ENCODE peak calls at places on chromosomes 16 and 17, in five cellular contexts. L, O, J, P and T are unnamed samples. For H3K27me3 and H3K36me3, the result is how much of the 10 kb centered on the place peaks cover.

GRCh38 chr17:51000835-51001638 is 119.6 kb downstream of the SPAG9 start:
- DNase-seq in L (peak), O (no peak), J (no peak), P (peak), T (no peak)

GRCh38 chr16:52318259-52319008 is 228.5 kb downstream of the TOX3 start:
- DNase-seq in L (no peak), O (no peak), J (no peak), P (no peak), T (no peak)

GRCh38 chr17:75153854-75154194 is 488 bp downstream of the JPT1 start:
- DNase-seq in L (no peak), O (peak), J (peak), P (no peak), T (peak)

GRCh38 chr16:68743664-68744063 is 6.6 kb downstream of the CDH1 start:
- DNase-seq in L (no peak), O (no peak), J (no peak), P (no peak), T (no peak)

GRCh38 chr17:2701996-2702741 is 9.4 kb downstream of the CLUH start:
- DNase-seq in L (no peak), O (no peak), J (peak), P (no peak), T (peak)

GRCh38 chr16:3577302-3577752 is at the start of gene NLRC3:
- DNase-seq in L (no peak), O (peak), J (peak), P (no peak), T (no peak)

GRCh38 chr16:80591071-80591935 is 50.5 kb downstream of the DYNLRB2 start:
- DNase-seq in L (no peak), O (no peak), J (no peak), P (no peak), T (no peak)

GRCh38 chr17:44887971-44888955 is 11.0 kb downstream of the EFTUD2 start:
- DNase-seq in L (no peak), O (no peak), J (no peak), P (no peak), T (no peak)

GRCh38 chr17:21002309-21003006 is 40.4 kb downstream of the USP22 start:
- DNase-seq in L (no peak), O (no peak), J (peak), P (no peak), T (no peak)

GRCh38 chr16:84088695-84089395 is 27.9 kb downstream of the MBTPS1 start:
- DNase-seq in L (peak), O (peak), J (peak), P (no peak), T (no peak)

GRCh38 chr16:83520596-83520995 is 287.2 kb upstream of the HSBP1 start:
- DNase-seq in L (no peak), O (no peak), J (no peak), P (no peak), T (no peak)

GRCh38 chr17:4560837-4561241 is 462 bp upstream of the GGT6 start:
- DNase-seq in L (peak), O (no peak), J (no peak), P (no peak), T (peak)

GRCh38 chr16:27195941-27196595 is 7.3 kb upstream of the KDM8 start:
- DNase-seq in L (no peak), O (no peak), J (no peak), P (no peak), T (no peak)

GRCh38 chr16:57390635-57391307 is 13.8 kb upstream of the CCL17 start:
- DNase-seq in L (no peak), O (no peak), J (peak), P (no peak), T (no peak)

GRCh38 chr16:26569793-26570192 is 496.9 kb upstream of the C16orf82 start:
- DNase-seq in L (no peak), O (no peak), J (no peak), P (no peak), T (no peak)

GRCh38 chr16:67198238-67198734 is 645 bp upstream of the ELMO3 start:
- DNase-seq in L (peak), O (no peak), J (no peak), P (no peak), T (peak)

GRCh38 chr16:81946206-81946605 is 65.1 kb downstream of the SDR42E1 start:
- DNase-seq in L (no peak), O (no peak), J (no peak), P (peak), T (no peak)

GRCh38 chr16:81185416-81185815 is 53.1 kb upstream of the BCO1 start:
- DNase-seq in L (no peak), O (no peak), J (no peak), P (no peak), T (no peak)

GRCh38 chr16:66382966-66383299 is 16.4 kb downstream of the CDH5 start:
- DNase-seq in L (no peak), O (no peak), J (no peak), P (peak), T (no peak)

GRCh38 chr16:48607056-48607825 is 2.7 kb downstream of the N4BP1 start:
- DNase-seq in L (peak), O (no peak), J (no peak), P (peak), T (peak)

GRCh38 chr16:68643847-68644246 is 1.3 kb upstream of the CDH3 start:
- DNase-seq in L (no peak), O (no peak), J (no peak), P (no peak), T (no peak)

GRCh38 chr16:17448640-17449638 is 21.8 kb downstream of the XYLT1 start:
- DNase-seq in L (no peak), O (peak), J (peak), P (no peak), T (peak)

GRCh38 chr17:38449364-38449763 is 21.1 kb downstream of the ARHGAP23 start:
- DNase-seq in L (no peak), O (no peak), J (no peak), P (peak), T (no peak)

GRCh38 chr16:46947900-46948547 is 25.4 kb downstream of the DNAJA2 start:
- DNase-seq in L (no peak), O (no peak), J (peak), P (peak), T (no peak)

GRCh38 chr17:32590974-32591373 is 104.2 kb downstream of the CDK5R1 start:
- DNase-seq in L (no peak), O (no peak), J (no peak), P (no peak), T (no peak)

GRCh38 chr17:8012996-8013640 is 10.7 kb downstream of the GUCY2D start:
- DNase-seq in L (no peak), O (no peak), J (peak), P (no peak), T (no peak)

GRCh38 chr16:13021996-13022395 is 120.6 kb downstream of the SHISA9 start:
- DNase-seq in L (no peak), O (no peak), J (no peak), P (no peak), T (no peak)

GRCh38 chr17:43846221-43846712 is 709 bp upstream of the CD300LG start:
- DNase-seq in L (peak), O (peak), J (peak), P (peak), T (peak)

GRCh38 chr17:79785017-79785899 is 7.3 kb downstream of the CBX2 start:
- DNase-seq in L (no peak), O (no peak), J (no peak), P (no peak), T (peak)
- H3K27me3 ChIP-seq in L (under half), O (under half), J (under half), P (under half), T (half or more)

GRCh38 chr17:41930009-41930832 is at the start of gene ODAD4:
- DNase-seq in L (peak), O (peak), J (peak), P (peak), T (peak)
- TF ChIP-seq CTCF in L (no peak), O (peak), J (peak), P (peak), T (peak)

DNA sequence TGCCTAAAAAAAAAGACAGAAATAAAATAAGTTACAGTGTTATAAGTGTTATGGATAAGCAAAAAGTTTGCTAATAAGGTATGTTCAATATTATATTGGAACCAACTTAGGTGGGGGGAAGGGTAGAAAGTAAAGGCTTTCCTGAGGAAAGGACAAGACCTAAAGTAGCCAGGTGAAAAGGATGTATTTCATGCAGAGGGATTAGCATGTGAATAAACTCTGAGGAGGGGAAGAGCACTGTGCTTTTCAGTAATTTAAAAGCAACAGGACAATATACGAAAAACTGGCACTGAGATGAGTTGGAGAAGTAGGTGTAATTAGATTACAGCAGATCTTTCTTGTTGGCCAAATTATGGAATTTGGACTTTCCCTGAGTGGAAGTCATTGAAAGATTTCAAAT is 7.6 kb downstream of the TOP2A start:
- DNase-seq in L (no peak), O (no peak), J (no peak), P (no peak), T (no peak)
- H3K36me3 ChIP-seq in L (under half), O (under half), J (half or more), P (under half), T (under half)

GRCh38 chr17:58242171-58242784 is 3.9 kb downstream of the LPO start:
- DNase-seq in L (no peak), O (no peak), J (no peak), P (no peak), T (no peak)
- H3K27me3 ChIP-seq in L (under half), O (under half), J (under half), P (half or more), T (under half)

DNA sequence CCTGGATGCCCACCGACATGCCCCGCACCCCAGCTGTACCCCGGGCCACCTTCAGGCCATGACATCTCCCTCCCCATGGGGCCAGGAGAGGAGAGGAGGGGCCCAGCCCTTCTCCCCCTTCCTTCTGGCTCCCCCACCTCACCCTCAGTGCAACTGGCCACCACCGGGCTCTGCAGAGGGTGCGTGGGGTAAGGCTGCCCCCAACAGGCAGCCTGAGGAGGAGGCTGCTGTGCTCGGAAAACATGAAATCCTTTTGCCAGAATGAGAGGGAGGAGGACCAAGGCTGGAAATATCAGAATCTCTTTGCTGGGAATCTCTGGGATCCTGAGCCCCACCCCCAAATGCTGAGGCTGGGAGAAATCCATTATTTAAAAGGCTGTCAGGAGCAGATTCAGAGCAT is 68.4 kb downstream of the CCT6B start:
- DNase-seq in L (no peak), O (no peak), J (no peak), P (no peak), T (no peak)
- TF ChIP-seq CTCF in L (no peak), O (no peak), J (no peak), P (no peak), T (no peak)

GRCh38 chr16:88719267-88719932 is 13.1 kb downstream of the CTU2 start:
- DNase-seq in L (no peak), O (no peak), J (no peak), P (no peak), T (no peak)

GRCh38 chr16:88716201-88716600 is 9.9 kb downstream of the CTU2 start:
- DNase-seq in L (no peak), O (no peak), J (no peak), P (no peak), T (no peak)

GRCh38 chr16:88716601-88717001 is 10.3 kb downstream of the CTU2 start:
- DNase-seq in L (no peak), O (no peak), J (no peak), P (no peak), T (no peak)

GRCh38 chr16:88719933-88720296 is 13.6 kb downstream of the CTU2 start:
- DNase-seq in L (no peak), O (no peak), J (no peak), P (no peak), T (no peak)

DNA sequence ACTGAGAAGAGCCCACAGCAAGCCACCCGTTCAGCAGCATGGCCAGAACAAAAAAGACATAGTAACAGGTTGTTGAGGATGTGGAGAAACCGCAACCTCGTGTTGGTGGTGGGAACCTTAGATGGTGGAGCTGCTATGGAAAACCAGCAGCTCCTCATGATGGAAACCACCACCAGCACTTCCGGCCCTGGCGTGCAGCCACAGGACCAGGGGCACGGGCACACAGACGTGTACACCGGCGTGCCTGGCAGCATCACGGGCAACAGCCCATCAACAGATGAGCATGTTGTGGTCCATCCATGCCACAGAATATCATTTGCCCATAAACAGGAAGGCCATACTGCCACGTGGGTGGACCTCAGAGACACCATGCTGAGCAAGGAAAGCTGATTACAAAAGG is 11.9 kb downstream of the CTU2 start:
- DNase-seq in L (no peak), O (no peak), J (no peak), P (no peak), T (no peak)
- H3K36me3 ChIP-seq in L (under half), O (under half), J (half or more), P (under half), T (half or more)

GRCh38 chr16:55261301-55261700 is 62.7 kb upstream of the IRX6 start:
- DNase-seq in L (no peak), O (no peak), J (no peak), P (no peak), T (no peak)
- H3K27me3 ChIP-seq in L (under half), O (under half), J (under half), P (under half), T (under half)